ENCODE peak calls at places on chromosomes 6 and 20, in five cellular contexts. W is NCI-H1694 treated with DMSO at 0.1 percent for 48 hours; X is small intestine; T is stimulated activated CD8-positive, alpha-beta memory T cell treated with anti-CD3 and anti-CD28 coated beads, Interleukin-2, amount 100 ng/mL, for 48 hours; L is AG09319. M is an unnamed sample.

GRCh38 chr6:1336246-1336843 is 24.4 kb downstream of the FOXQ1 start:
- DNase-seq in W (no peak), X (peak), T (no peak), L (no peak), M (no peak)

GRCh38 chr6:12538881-12539357 is 177.6 kb upstream of the PHACTR1 start:
- DNase-seq in W (no peak), X (peak), T (no peak), L (no peak), M (no peak)

GRCh38 chr6:1390071-1390804 is 862 bp downstream of the FOXF2 start:
- DNase-seq in W (no peak), X (no peak), T (no peak), L (no peak), M (peak)

GRCh38 chr6:31952140-31952805 is 6.4 kb downstream of the CFB start:
- DNase-seq in W (no peak), X (peak), T (no peak), L (peak), M (peak)

GRCh38 chr6:110828396-110828795 is 13.1 kb upstream of the CDK19 start:
- DNase-seq in W (no peak), X (no peak), T (no peak), L (no peak), M (no peak)

GRCh38 chr6:128519132-128519930 is 1.1 kb downstream of the PTPRK start:
- DNase-seq in W (peak), X (peak), T (peak), L (no peak), M (peak)

GRCh38 chr6:166456360-166457156 is 73.8 kb upstream of the MPC1 start:
- DNase-seq in W (no peak), X (peak), T (no peak), L (no peak), M (peak)

GRCh38 chr6:137927777-137928218 is 60.7 kb downstream of the TNFAIP3 start:
- DNase-seq in W (no peak), X (peak), T (peak), L (no peak), M (no peak)

GRCh38 chr6:128464790-128465189 is 55.6 kb downstream of the PTPRK start:
- DNase-seq in W (no peak), X (no peak), T (no peak), L (no peak), M (no peak)

GRCh38 chr6:110534731-110535164 is 58.3 kb upstream of the SLC22A16 start:
- DNase-seq in W (no peak), X (peak), T (no peak), L (no peak), M (no peak)

GRCh38 chr20:63847374-63848002 is 13.8 kb upstream of the ABHD16B start:
- DNase-seq in W (no peak), X (no peak), T (no peak), L (no peak), M (no peak)

GRCh38 chr6:121823437-121823851 is 388.0 kb downstream of the GJA1 start:
- DNase-seq in W (no peak), X (no peak), T (no peak), L (no peak), M (no peak)

GRCh38 chr20:1427457-1428054 is 34.7 kb upstream of the FKBP1A start:
- DNase-seq in W (no peak), X (no peak), T (no peak), L (no peak), M (peak)